ENCODE peak calls at places on chromosomes 12 and 14, in five cellular contexts. One of them, this sample, is unnamed.

GRCh38 chr14:55249423-55249822 is 21.8 kb upstream of the FBXO34 start:
- DNase-seq in H1: no peak
- DNase-seq in HepG2: no peak
- DNase-seq in NT2/D1: no peak
- DNase-seq in GM12878: no peak
- DNase-seq in this sample: no peak

GRCh38 chr12:132142679-132143327 is 1.3 kb downstream of the DDX51 start:
- DNase-seq in H1: no peak
- DNase-seq in NT2/D1: no peak
- DNase-seq in GM12878: no peak
- DNase-seq in HepG2: no peak
- DNase-seq in this sample: no peak

GRCh38 chr12:6459004-6459337 is 7.1 kb downstream of the TAPBPL start:
- DNase-seq in HepG2: no peak
- DNase-seq in GM12878: no peak
- DNase-seq in NT2/D1: no peak
- DNase-seq in H1: no peak
- DNase-seq in this sample: no peak

GRCh38 chr14:58805605-58806358 is 168.0 kb downstream of the DACT1 start:
- DNase-seq in H1: no peak
- DNase-seq in NT2/D1: no peak
- DNase-seq in GM12878: no peak
- DNase-seq in HepG2: no peak
- DNase-seq in this sample: no peak

GRCh38 chr12:113241191-113242017 is 20.1 kb downstream of the TPCN1 start:
- DNase-seq in GM12878: no peak
- DNase-seq in HepG2: peak
- DNase-seq in NT2/D1: no peak
- DNase-seq in H1: no peak
- DNase-seq in this sample: no peak

GRCh38 chr12:31874961-31875608 is 84.1 kb upstream of the RESF1 start:
- DNase-seq in H1: no peak
- DNase-seq in HepG2: no peak
- DNase-seq in NT2/D1: peak
- DNase-seq in GM12878: no peak
- DNase-seq in this sample: no peak

GRCh38 chr12:22543246-22544037 is 900 bp downstream of the C2CD5 start:
- DNase-seq in H1: peak
- DNase-seq in NT2/D1: no peak
- DNase-seq in GM12878: peak
- DNase-seq in HepG2: peak
- DNase-seq in this sample: peak

GRCh38 chr12:21248679-21249078 is 86.0 kb downstream of the SLCO1A2 start:
- DNase-seq in H1: no peak
- DNase-seq in NT2/D1: no peak
- DNase-seq in GM12878: no peak
- DNase-seq in HepG2: no peak
- DNase-seq in this sample: no peak

GRCh38 chr14:100804558-100805309 is 21.2 kb upstream of the MEG3 start:
- DNase-seq in GM12878: no peak
- DNase-seq in HepG2: no peak
- DNase-seq in NT2/D1: no peak
- DNase-seq in H1: peak
- DNase-seq in this sample: no peak

GRCh38 chr12:82682851-82683261 is 3.9 kb upstream of the TMTC2 start:
- DNase-seq in NT2/D1: no peak
- DNase-seq in HepG2: no peak
- DNase-seq in GM12878: no peak
- DNase-seq in H1: no peak
- DNase-seq in this sample: no peak

GRCh38 chr14:94113490-94113889 is 3.0 kb downstream of the IFI27 start:
- DNase-seq in H1: no peak
- DNase-seq in GM12878: no peak
- DNase-seq in HepG2: no peak
- DNase-seq in NT2/D1: no peak
- DNase-seq in this sample: no peak

GRCh38 chr12:93886533-93887511 is 209.6 kb downstream of the CRADD start:
- DNase-seq in NT2/D1: no peak
- DNase-seq in HepG2: no peak
- DNase-seq in H1: no peak
- DNase-seq in GM12878: no peak
- DNase-seq in this sample: peak

GRCh38 chr12:17928708-17929366 is 161.2 kb downstream of the RERGL start:
- DNase-seq in HepG2: peak
- DNase-seq in NT2/D1: peak
- DNase-seq in GM12878: no peak
- DNase-seq in H1: no peak
- DNase-seq in this sample: no peak

GRCh38 chr12:92478692-92479091 is 224.1 kb upstream of the PLEKHG7 start:
- DNase-seq in HepG2: no peak
- DNase-seq in H1: no peak
- DNase-seq in NT2/D1: no peak
- DNase-seq in GM12878: no peak
- DNase-seq in this sample: no peak

GRCh38 chr14:89207925-89208328 is 209.1 kb downstream of the FOXN3 start:
- DNase-seq in HepG2: no peak
- DNase-seq in GM12878: peak
- DNase-seq in H1: no peak
- DNase-seq in NT2/D1: no peak
- DNase-seq in this sample: peak

GRCh38 chr14:89215166-89215940 is 201.7 kb downstream of the FOXN3 start:
- DNase-seq in HepG2: no peak
- DNase-seq in NT2/D1: no peak
- DNase-seq in H1: no peak
- DNase-seq in GM12878: no peak
- DNase-seq in this sample: no peak

GRCh38 chr14:89217876-89218275 is 199.2 kb downstream of the FOXN3 start:
- DNase-seq in HepG2: no peak
- DNase-seq in H1: no peak
- DNase-seq in GM12878: no peak
- DNase-seq in NT2/D1: no peak
- DNase-seq in this sample: no peak

GRCh38 chr14:89214221-89214965 is 202.6 kb downstream of the FOXN3 start:
- DNase-seq in NT2/D1: no peak
- DNase-seq in HepG2: peak
- DNase-seq in H1: no peak
- DNase-seq in GM12878: no peak
- DNase-seq in this sample: no peak

GRCh38 chr14:89212386-89213235 is 204.4 kb downstream of the FOXN3 start:
- DNase-seq in NT2/D1: no peak
- DNase-seq in HepG2: no peak
- DNase-seq in GM12878: no peak
- DNase-seq in H1: no peak
- DNase-seq in this sample: no peak
- TF ChIP-seq SUZ12 in NT2/D1: no peak
- TF ChIP-seq SUZ12 in HepG2: no peak
- TF ChIP-seq SUZ12 in GM12878: no peak
- TF ChIP-seq SUZ12 in H1: no peak
- TF ChIP-seq SUZ12 in this sample: no peak

GRCh38 chr12:121581681-121582439 is 1.0 kb upstream of the KDM2B start:
- DNase-seq in H1: no peak
- DNase-seq in NT2/D1: no peak
- DNase-seq in HepG2: no peak
- DNase-seq in GM12878: no peak
- DNase-seq in this sample: no peak
- TF ChIP-seq SUZ12 in H1: no peak
- TF ChIP-seq SUZ12 in NT2/D1: no peak
- TF ChIP-seq SUZ12 in HepG2: no peak
- TF ChIP-seq SUZ12 in GM12878: no peak
- TF ChIP-seq SUZ12 in this sample: no peak

DNA sequence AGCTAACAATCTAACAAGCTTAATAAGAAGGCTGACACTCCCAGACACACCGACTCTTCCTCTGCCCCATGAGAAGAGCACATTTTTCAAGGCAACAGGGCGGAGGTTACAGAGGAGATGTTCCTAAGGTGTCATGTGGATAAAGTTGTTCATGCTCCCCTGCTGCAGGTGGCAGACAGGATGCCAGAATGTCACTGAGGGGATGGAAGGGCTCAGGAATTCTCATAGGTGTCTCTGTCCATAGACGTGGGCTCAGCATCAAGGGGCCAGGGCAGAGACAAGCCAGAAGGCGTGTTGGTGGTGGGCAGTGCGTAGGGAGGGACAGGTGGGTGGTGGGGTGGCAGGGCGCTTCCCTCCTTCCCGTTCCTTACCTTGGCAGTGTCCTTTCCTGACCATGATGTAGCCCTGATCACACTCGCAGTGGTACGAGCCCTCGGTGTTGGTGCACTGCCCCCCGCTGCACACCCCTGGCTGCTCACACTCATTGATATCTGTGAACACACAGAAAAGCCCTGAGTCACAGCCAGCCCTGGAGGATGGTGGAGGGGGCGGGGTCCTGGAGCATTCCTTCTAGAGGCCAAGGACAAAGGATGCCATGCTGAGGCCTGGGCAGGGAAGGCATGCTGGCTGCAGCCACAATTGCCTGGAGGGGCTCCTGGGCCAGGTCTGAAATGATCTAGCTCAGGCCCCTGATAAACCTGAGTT is 23.0 kb downstream of the ISCA2 start:
- DNase-seq in NT2/D1: peak
- DNase-seq in H1: no peak
- DNase-seq in HepG2: peak
- DNase-seq in GM12878: no peak
- DNase-seq in this sample: no peak
- TF ChIP-seq SUZ12 in NT2/D1: no peak
- TF ChIP-seq SUZ12 in H1: no peak
- TF ChIP-seq SUZ12 in HepG2: no peak
- TF ChIP-seq SUZ12 in GM12878: no peak
- TF ChIP-seq SUZ12 in this sample: no peak

DNA sequence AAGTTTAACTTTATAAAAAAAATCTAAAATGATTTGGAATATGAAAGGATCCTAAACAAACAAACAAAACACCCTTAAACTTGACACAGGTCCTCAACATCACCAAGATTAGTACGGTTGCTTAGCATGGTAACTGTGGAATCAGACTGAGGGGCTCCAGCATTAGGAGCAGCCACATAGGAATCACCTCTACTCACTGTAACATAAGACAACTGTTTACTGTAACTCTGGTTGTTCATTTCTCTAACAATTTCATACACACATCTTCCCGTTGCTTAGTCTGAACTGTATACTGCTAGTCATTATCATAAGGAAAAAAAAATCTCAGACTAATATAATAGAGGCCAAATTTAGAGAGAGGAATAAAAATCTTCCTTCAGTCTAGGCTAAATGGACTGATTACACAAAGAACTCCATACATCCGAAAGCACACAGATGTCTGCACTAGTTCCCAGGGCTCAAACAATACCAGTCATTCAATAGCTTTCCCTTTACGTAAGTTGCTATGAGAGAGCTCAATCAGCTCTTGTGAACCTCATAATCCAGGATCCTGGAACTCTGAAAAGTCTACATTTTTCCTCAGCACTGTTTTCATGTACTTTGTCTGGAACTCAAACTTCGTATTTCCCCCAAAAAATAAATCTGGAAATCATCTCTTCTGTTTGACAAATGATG is 26.0 kb downstream of the LRP6 start:
- DNase-seq in HepG2: peak
- DNase-seq in NT2/D1: no peak
- DNase-seq in H1: no peak
- DNase-seq in GM12878: no peak
- DNase-seq in this sample: no peak
- TF ChIP-seq SUZ12 in HepG2: no peak
- TF ChIP-seq SUZ12 in NT2/D1: no peak
- TF ChIP-seq SUZ12 in H1: no peak
- TF ChIP-seq SUZ12 in GM12878: no peak
- TF ChIP-seq SUZ12 in this sample: no peak

GRCh38 chr12:120955232-120955631 is 23.1 kb upstream of the HNF1A start:
- DNase-seq in H1: no peak
- DNase-seq in NT2/D1: no peak
- DNase-seq in HepG2: no peak
- DNase-seq in GM12878: no peak
- DNase-seq in this sample: no peak
- TF ChIP-seq SUZ12 in H1: no peak
- TF ChIP-seq SUZ12 in NT2/D1: no peak
- TF ChIP-seq SUZ12 in HepG2: no peak
- TF ChIP-seq SUZ12 in GM12878: no peak
- TF ChIP-seq SUZ12 in this sample: no peak

DNA sequence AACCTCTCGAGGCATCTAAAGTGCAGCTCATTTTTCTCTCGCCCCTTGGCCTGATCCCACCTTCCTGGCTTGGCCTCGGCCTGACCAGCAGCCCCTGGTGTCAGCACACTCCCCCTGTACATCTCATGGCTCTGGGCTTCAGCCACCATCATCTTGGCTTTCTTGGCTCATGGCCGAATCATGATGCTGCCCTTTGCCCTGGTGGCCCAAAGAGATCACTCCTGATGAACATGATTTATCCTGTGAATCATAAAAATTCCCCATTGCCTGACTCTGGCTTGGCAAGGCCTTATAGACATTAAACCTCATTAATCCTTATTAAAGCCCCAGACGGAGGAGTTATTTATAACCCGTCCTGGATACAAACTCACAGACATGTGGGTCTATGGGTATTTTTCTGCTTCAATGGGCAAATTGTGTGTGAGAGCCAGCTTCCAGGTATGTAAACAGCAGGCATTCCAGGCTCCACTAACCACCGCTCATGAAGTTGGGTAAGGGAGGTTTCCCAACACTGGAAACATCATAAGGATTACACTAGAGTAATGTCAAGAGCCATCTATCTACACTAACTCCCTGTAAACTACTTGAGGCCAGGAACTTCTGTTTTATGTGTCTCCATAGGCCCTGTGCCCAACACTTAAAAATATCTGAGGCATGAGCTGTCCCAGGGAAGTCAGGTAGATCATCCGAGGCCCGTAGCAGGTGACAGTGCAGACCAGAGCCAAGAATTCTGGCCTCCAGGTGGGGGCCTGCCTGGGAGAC is 171.2 kb downstream of the TTC8 start:
- DNase-seq in GM12878: no peak
- DNase-seq in HepG2: no peak
- DNase-seq in H1: no peak
- DNase-seq in NT2/D1: no peak
- DNase-seq in this sample: no peak
- TF ChIP-seq SUZ12 in GM12878: no peak
- TF ChIP-seq SUZ12 in HepG2: no peak
- TF ChIP-seq SUZ12 in H1: no peak
- TF ChIP-seq SUZ12 in NT2/D1: no peak
- TF ChIP-seq SUZ12 in this sample: no peak

GRCh38 chr12:79448816-79449215 is 241.9 kb downstream of the PAWR start:
- DNase-seq in H1: no peak
- DNase-seq in HepG2: no peak
- DNase-seq in NT2/D1: no peak
- DNase-seq in GM12878: no peak
- DNase-seq in this sample: no peak

GRCh38 chr12:79452906-79453305 is 237.9 kb downstream of the PAWR start:
- DNase-seq in GM12878: no peak
- DNase-seq in H1: no peak
- DNase-seq in HepG2: no peak
- DNase-seq in NT2/D1: no peak
- DNase-seq in this sample: no peak

GRCh38 chr12:79454338-79454777 is 236.4 kb downstream of the PAWR start:
- DNase-seq in GM12878: no peak
- DNase-seq in HepG2: peak
- DNase-seq in H1: no peak
- DNase-seq in NT2/D1: no peak
- DNase-seq in this sample: no peak

GRCh38 chr12:79451365-79451764 is 239.4 kb downstream of the PAWR start:
- DNase-seq in NT2/D1: no peak
- DNase-seq in HepG2: no peak
- DNase-seq in H1: no peak
- DNase-seq in GM12878: no peak
- DNase-seq in this sample: no peak

GRCh38 chr12:79451988-79452387 is 238.8 kb downstream of the PAWR start:
- DNase-seq in HepG2: peak
- DNase-seq in GM12878: no peak
- DNase-seq in H1: no peak
- DNase-seq in NT2/D1: no peak
- DNase-seq in this sample: no peak
- TF ChIP-seq SUZ12 in HepG2: no peak
- TF ChIP-seq SUZ12 in GM12878: no peak
- TF ChIP-seq SUZ12 in H1: no peak
- TF ChIP-seq SUZ12 in NT2/D1: no peak
- TF ChIP-seq SUZ12 in this sample: no peak